ENCODE peak calls at places on chromosomes 11 and 22, in five cellular contexts. R, Z, X, F and Y are unnamed samples.

GRCh38 chr11:60500276-60500935 is 7.8 kb downstream of the MS4A12 start:
- DNase-seq in Z (no peak), R (no peak), X (no peak), F (no peak), Y (no peak)

GRCh38 chr22:37485714-37486223 is 415 bp downstream of the MFNG start:
- DNase-seq in R (no peak), F (no peak), X (no peak), Z (peak), Y (no peak)

GRCh38 chr22:48734961-48735360 is 1092.7 kb downstream of the BRD1 start:
- DNase-seq in X (peak), F (no peak), Z (no peak), R (no peak), Y (no peak)

GRCh38 chr11:91220476-91221202 is 997.8 kb upstream of the CHORDC1 start:
- DNase-seq in F (no peak), R (no peak), Z (no peak), X (no peak), Y (no peak)

GRCh38 chr11:111846063-111846462 is 25.3 kb downstream of the ALG9 start:
- DNase-seq in X (no peak), F (no peak), R (no peak), Z (no peak), Y (no peak)

GRCh38 chr11:11189501-11189900 is 163.5 kb downstream of the CSNK2A3 start:
- DNase-seq in R (no peak), X (no peak), F (no peak), Z (no peak), Y (no peak)

GRCh38 chr22:39654527-39654926 is 84.0 kb downstream of the CACNA1I start:
- DNase-seq in Z (no peak), X (no peak), R (no peak), F (no peak), Y (no peak)

GRCh38 chr11:69533296-69534165 is 52.1 kb downstream of the LINC01488 start:
- DNase-seq in Z (no peak), X (no peak), R (no peak), F (no peak), Y (no peak)

GRCh38 chr22:45413368-45414211 is at the start of the genes RIBC2 and SMC1B:
- DNase-seq in F (peak), Z (peak), X (peak), R (peak), Y (peak)

GRCh38 chr11:115623021-115623451 is 118.8 kb upstream of the CADM1 start:
- DNase-seq in Z (no peak), X (peak), F (no peak), R (no peak), Y (no peak)

GRCh38 chr11:32526715-32527114 is 56.9 kb upstream of the EIF3M start:
- DNase-seq in R (no peak), Z (no peak), F (no peak), X (no peak), Y (no peak)

GRCh38 chr11:73866586-73866996 is 10.1 kb downstream of the COA4 start:
- DNase-seq in X (peak), F (no peak), Z (no peak), R (no peak), Y (no peak)

GRCh38 chr22:24436553-24436952 is 9.2 kb downstream of the ADORA2A start:
- DNase-seq in X (peak), Z (no peak), F (no peak), R (peak), Y (no peak)

GRCh38 chr11:125222494-125222893 is 57.9 kb downstream of the PKNOX2 start:
- DNase-seq in R (no peak), Z (no peak), F (no peak), X (no peak), Y (no peak)

GRCh38 chr11:73386026-73386425 is 9.8 kb downstream of the RELT start:
- DNase-seq in X (peak), R (no peak), F (no peak), Z (peak), Y (no peak)

GRCh38 chr11:113553905-113554304 is 78.7 kb upstream of the DRD2 start:
- DNase-seq in Z (no peak), X (no peak), F (no peak), R (no peak), Y (no peak)

GRCh38 chr11:9765320-9766101 is 101.6 kb downstream of the SWAP70 start:
- DNase-seq in R (no peak), F (no peak), X (peak), Z (no peak), Y (no peak)

GRCh38 chr11:83257638-83258229 is 28.4 kb downstream of the CCDC90B start:
- DNase-seq in R (no peak), Z (no peak), F (no peak), X (no peak), Y (no peak)

GRCh38 chr11:21511835-21512440 is 680.9 kb upstream of the ANO5 start:
- DNase-seq in F (no peak), R (no peak), Z (peak), X (peak), Y (no peak)

GRCh38 chr11:75571625-75572024 is 9.6 kb downstream of the SERPINH1 start:
- DNase-seq in F (no peak), Z (no peak), R (no peak), X (no peak), Y (no peak)

GRCh38 chr11:70400643-70401042 is 2.3 kb downstream of the CTTN start:
- DNase-seq in X (no peak), F (no peak), Z (no peak), R (no peak), Y (no peak)

GRCh38 chr11:77166021-77166420 is 38.0 kb downstream of the MYO7A start:
- DNase-seq in Z (no peak), R (no peak), F (no peak), X (no peak), Y (no peak)

GRCh38 chr11:33016654-33017053 is 976 bp downstream of the DEPDC7 start:
- DNase-seq in Z (no peak), R (no peak), X (no peak), F (no peak), Y (no peak)

GRCh38 chr11:58905141-58905715 is 34.1 kb upstream of the GLYATL1 start:
- DNase-seq in R (no peak), Z (no peak), F (no peak), X (peak), Y (no peak)

GRCh38 chr11:63768232-63769043 is at the start of gene ZFTA:
- DNase-seq in Z (peak), F (peak), R (peak), X (peak), Y (peak)

GRCh38 chr22:22408731-22409696 is 99.5 kb downstream of the ZNF280B start:
- DNase-seq in X (peak), Z (peak), F (no peak), R (peak), Y (no peak)

GRCh38 chr11:118156531-118157185 is 4.0 kb upstream of the SCN4B start:
- DNase-seq in X (no peak), Z (no peak), R (peak), F (no peak), Y (no peak)